ENCODE peak calls at places on chromosomes 16 and 17, in nine cellular contexts. J is BJ, O is fibroblast of lung, D is body of pancreas, S is vagina, N is IMR-90, X is upper lobe of right lung, R is HCT116, P is lower lobe of right lung. Y is an unnamed sample. For H3K27me3, the result is how much of the 10 kb centered on the place peaks cover.

GRCh38 chr17:8041249-8041928 is 2.5 kb downstream of the ALOX15B start:
- DNase-seq in J (peak), X (no peak), O (peak), S (no peak), N (peak), D (peak), P (no peak), R (peak), Y (peak)

GRCh38 chr16:3960049-3960809 is 79.7 kb upstream of the CREBBP start:
- DNase-seq in R (no peak), N (no peak), P (no peak), D (no peak), S (no peak), O (no peak), J (no peak), X (no peak), Y (no peak)

GRCh38 chr16:86554917-86555762 is at the start of gene MTHFSD:
- DNase-seq in J (peak), O (peak), D (peak), R (peak), N (peak), S (no peak), X (peak), P (peak), Y (peak)

GRCh38 chr16:67456383-67457140 is 24.4 kb downstream of the ATP6V0D1 start:
- DNase-seq in X (no peak), S (no peak), O (peak), J (no peak), R (no peak), P (peak), N (peak), D (peak), Y (no peak)

GRCh38 chr16:86783626-86784266 is 205.4 kb downstream of the FOXL1 start:
- DNase-seq in X (no peak), J (no peak), D (no peak), O (no peak), R (no peak), N (no peak), P (no peak), S (no peak), Y (no peak)

GRCh38 chr17:1999557-2000251 is 25.4 kb downstream of the RTN4RL1 start:
- DNase-seq in O (peak), J (no peak), D (peak), N (peak), P (no peak), X (peak), S (no peak), R (no peak), Y (no peak)

GRCh38 chr16:10220942-10221341 is 38.7 kb upstream of the GRIN2A start:
- DNase-seq in O (no peak), X (no peak), N (no peak), J (no peak), S (no peak), D (no peak), R (no peak), P (no peak), Y (no peak)

GRCh38 chr17:81035389-81036127 is 607 bp downstream of the BAIAP2 start:
- DNase-seq in X (no peak), N (no peak), O (peak), J (no peak), R (no peak), D (no peak), P (peak), S (no peak), Y (no peak)

GRCh38 chr16:80666378-80667257 is 125.8 kb downstream of the DYNLRB2 start:
- DNase-seq in S (no peak), P (no peak), R (no peak), N (no peak), D (no peak), X (no peak), O (no peak), J (no peak), Y (no peak)

GRCh38 chr17:10618202-10618635 is 38.9 kb downstream of the MYH3 start:
- DNase-seq in J (no peak), S (no peak), R (peak), X (peak), N (peak), D (peak), O (peak), P (peak), Y (peak)

GRCh38 chr16:55491691-55492090 is 12.7 kb downstream of the MMP2 start:
- DNase-seq in D (no peak), X (no peak), P (no peak), N (no peak), O (no peak), S (no peak), R (no peak), J (no peak), Y (no peak)

GRCh38 chr16:16092925-16093624 is 130.2 kb downstream of the ABCC6 start:
- DNase-seq in N (peak), O (peak), S (no peak), X (no peak), D (peak), J (no peak), P (no peak), R (no peak), Y (no peak)

GRCh38 chr17:38731526-38732294 is 1.6 kb downstream of the CISD3 start:
- DNase-seq in X (no peak), O (no peak), D (no peak), N (no peak), J (no peak), R (no peak), P (no peak), S (no peak), Y (peak)

GRCh38 chr16:9345889-9346288 is 254.4 kb downstream of the HAPSTR1 start:
- DNase-seq in S (no peak), X (no peak), P (no peak), N (no peak), J (no peak), R (no peak), D (no peak), O (no peak), Y (no peak)

GRCh38 chr17:44402564-44403172 is 13.2 kb upstream of the ITGA2B start:
- DNase-seq in J (no peak), N (no peak), D (no peak), R (no peak), S (no peak), P (no peak), X (no peak), O (no peak), Y (no peak)

GRCh38 chr17:44396946-44397345 is 7.5 kb upstream of the ITGA2B start:
- DNase-seq in J (no peak), P (no peak), S (no peak), D (no peak), R (no peak), X (no peak), N (no peak), O (no peak), Y (no peak)

GRCh38 chr17:44397479-44398440 is 8.3 kb upstream of the ITGA2B start:
- DNase-seq in X (no peak), R (no peak), D (no peak), S (no peak), N (no peak), J (no peak), O (no peak), P (no peak), Y (no peak)

GRCh38 chr17:44398692-44399691 is 9.5 kb upstream of the ITGA2B start:
- DNase-seq in S (no peak), D (no peak), O (no peak), P (no peak), N (peak), X (no peak), J (no peak), R (no peak), Y (no peak)

DNA sequence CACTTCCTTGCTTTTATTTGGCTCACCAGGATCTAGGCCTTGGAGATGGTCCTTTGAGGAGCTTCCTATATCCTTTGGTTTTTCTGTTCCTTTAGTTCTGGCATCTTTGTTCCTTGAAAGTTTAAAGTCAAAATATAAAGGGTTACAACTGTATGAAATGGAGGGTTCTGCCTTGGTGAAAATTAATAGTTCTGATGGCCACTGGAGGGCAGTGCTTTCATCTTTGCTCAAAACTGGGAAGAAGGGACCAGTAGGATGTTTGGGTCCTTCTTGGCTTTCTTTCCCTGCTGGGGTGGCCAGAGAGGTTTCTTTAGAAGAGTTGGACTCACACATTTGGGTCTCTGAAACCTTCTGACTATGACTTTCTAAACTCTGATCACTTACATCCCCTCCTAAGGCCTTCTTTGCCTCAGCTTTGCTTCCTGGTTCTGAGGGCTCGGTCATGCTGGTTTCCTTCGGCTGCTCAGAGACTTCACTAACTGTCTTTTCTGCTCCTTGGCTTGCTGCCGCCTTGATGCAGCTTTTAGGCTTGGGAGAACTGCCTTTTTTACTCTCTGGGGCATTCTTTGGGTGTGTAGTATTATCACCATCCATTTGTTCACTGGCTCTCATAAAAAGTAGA is 10.9 kb upstream of the ITGA2B start:
- DNase-seq in D (no peak), J (no peak), P (no peak), R (peak), N (peak), O (peak), X (no peak), S (no peak), Y (no peak)
- H3K4me3 ChIP-seq in D (no peak), J (no peak), P (no peak), R (no peak), N (no peak), O (no peak), X (no peak), S (no peak), Y (no peak)

GRCh38 chr16:27639588-27640276 is 89.8 kb downstream of the KATNIP start:
- DNase-seq in X (no peak), J (no peak), O (peak), N (peak), R (peak), D (no peak), P (no peak), S (no peak), Y (peak)
- TF ChIP-seq CTCF in X (peak), J (peak), O (peak), N (peak), R (peak), D (peak), P (peak), S (no peak), Y (peak)

GRCh38 chr17:74115586-74115985 is 87.9 kb upstream of the RPL38 start:
- DNase-seq in X (peak), S (no peak), P (no peak), N (no peak), O (no peak), R (no peak), D (no peak), J (no peak), Y (no peak)
- H3K27me3 ChIP-seq in X (under half), S (under half), P (under half), N (under half), O (under half), R (under half), D (under half), J (under half), Y (under half)

GRCh38 chr16:11780988-11781680 is 15.9 kb downstream of the ZC3H7A start:
- DNase-seq in J (no peak), D (no peak), N (peak), O (peak), X (no peak), S (no peak), P (no peak), R (no peak), Y (no peak)

GRCh38 chr16:11783319-11784047 is 13.6 kb downstream of the ZC3H7A start:
- DNase-seq in O (peak), S (no peak), X (no peak), P (no peak), R (no peak), D (no peak), J (no peak), N (peak), Y (no peak)

GRCh38 chr16:11784048-11784780 is 12.8 kb downstream of the ZC3H7A start:
- DNase-seq in P (no peak), N (no peak), J (no peak), S (no peak), X (peak), D (no peak), R (no peak), O (no peak), Y (no peak)

GRCh38 chr16:11779074-11779473 is 18.0 kb downstream of the ZC3H7A start:
- DNase-seq in D (no peak), N (no peak), R (no peak), S (no peak), O (no peak), J (no peak), P (no peak), X (no peak), Y (no peak)

GRCh38 chr16:11781773-11782172 is 15.3 kb downstream of the ZC3H7A start:
- DNase-seq in P (no peak), R (no peak), S (no peak), N (no peak), O (peak), D (no peak), X (no peak), J (no peak), Y (no peak)
- H3K4me3 ChIP-seq in P (no peak), R (no peak), S (no peak), N (no peak), O (peak), D (no peak), X (no peak), J (no peak), Y (no peak)

DNA sequence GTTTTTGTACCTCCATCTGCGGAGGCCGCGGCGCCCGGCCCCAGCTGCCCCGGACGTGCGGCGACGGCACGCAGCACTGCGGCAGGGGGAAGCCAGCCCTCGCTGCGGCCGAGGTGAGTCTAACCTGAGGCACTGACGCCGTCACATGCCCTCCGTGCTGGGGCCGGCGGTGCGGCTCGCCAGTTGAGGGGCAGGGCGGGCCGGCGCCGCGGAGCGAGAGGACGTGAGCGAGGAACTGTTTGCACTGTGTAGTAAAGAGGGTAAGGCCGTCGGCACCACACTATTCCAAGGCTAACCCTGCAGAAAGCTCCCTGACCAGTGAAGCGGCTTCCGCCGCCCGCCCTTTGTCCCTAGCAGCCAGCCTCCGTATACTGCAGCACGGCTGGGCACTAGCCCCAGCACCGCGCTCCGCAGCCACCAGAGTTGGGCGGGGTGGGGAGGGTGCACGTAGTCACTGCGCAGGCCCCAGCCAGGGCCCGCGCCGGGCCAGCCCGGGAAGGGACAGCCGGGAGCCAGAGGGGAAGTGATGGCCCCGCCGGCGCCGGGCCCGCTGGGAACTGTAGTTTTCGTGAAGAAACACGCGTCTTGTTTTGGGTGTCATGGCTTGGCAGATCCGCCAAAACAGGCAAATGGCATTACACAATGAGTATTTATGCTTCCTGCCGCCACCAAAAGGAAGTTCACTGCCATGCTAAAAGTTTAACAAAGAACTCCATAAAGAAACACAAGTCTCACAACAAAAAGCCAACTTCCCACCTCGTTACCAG is 580 bp upstream of the KANSL1 start:
- DNase-seq in D (peak), N (peak), X (peak), R (peak), O (peak), P (peak), S (no peak), J (peak), Y (peak)
- TF ChIP-seq CTCF in D (peak), N (no peak), X (peak), R (no peak), O (no peak), P (no peak), S (peak), J (peak), Y (no peak)

Y was measured in HL-60.